ENCODE peak calls at places on chromosomes 3 and 15, in eight cellular contexts. Q is tibial artery; C is GM13976; E is GM20000; Z is IMR-90; S is stimulated activated CD4-positive, alpha-beta T cell treated with anti-CD3 and anti-CD28 coated beads, TNF-alpha, amount 100 ng/mL, for 4 hours; K is T-helper 1 cell; J is anterior cingulate cortex. M is an unnamed sample.

GRCh38 chr3:70056081-70056480 is 56.5 kb downstream of the SAMMSON start:
- DNase-seq in Q (no peak), C (no peak), E (no peak), Z (no peak), S (no peak), K (no peak), J (no peak), M (no peak)

GRCh38 chr3:12235691-12236090 is 53.2 kb upstream of the PPARG start:
- DNase-seq in Q (no peak), C (no peak), E (no peak), Z (peak), S (no peak), K (no peak), J (no peak), M (no peak)

GRCh38 chr15:98597666-98598065 is 50.7 kb upstream of the IGF1R start:
- DNase-seq in Q (no peak), C (no peak), E (no peak), Z (no peak), S (no peak), K (no peak), J (no peak), M (no peak)

GRCh38 chr3:189714991-189715961 is 84.1 kb downstream of the TP63 start:
- DNase-seq in Q (no peak), C (no peak), E (no peak), Z (peak), S (no peak), K (no peak), J (no peak), M (no peak)

GRCh38 chr15:60426870-60427528 is 29.2 kb upstream of the ANXA2 start:
- DNase-seq in Q (no peak), C (no peak), E (no peak), Z (peak), S (no peak), K (no peak), J (no peak), M (no peak)

GRCh38 chr3:47381317-47382157 is 716 bp downstream of the PTPN23 start:
- DNase-seq in Q (peak), C (peak), E (peak), Z (peak), S (peak), K (peak), J (peak), M (peak)

GRCh38 chr3:139117136-139117675 is 72.5 kb upstream of the PRR23C start:
- DNase-seq in Q (no peak), C (no peak), E (no peak), Z (peak), S (no peak), K (no peak), J (no peak), M (no peak)

GRCh38 chr3:150913174-150913922 is 8.1 kb upstream of the MINDY4B start:
- DNase-seq in Q (no peak), C (no peak), E (no peak), Z (no peak), S (no peak), K (no peak), J (no peak), M (no peak)

GRCh38 chr15:82183121-82184031 is 79.2 kb downstream of the EFL1 start:
- DNase-seq in Q (no peak), C (no peak), E (no peak), Z (peak), S (no peak), K (no peak), J (no peak), M (no peak)

GRCh38 chr3:9340450-9341009 is 22.3 kb upstream of the THUMPD3 start:
- DNase-seq in Q (no peak), C (no peak), E (no peak), Z (peak), S (no peak), K (no peak), J (no peak), M (no peak)

GRCh38 chr3:36457667-36458066 is 77.4 kb downstream of the STAC start:
- DNase-seq in Q (no peak), C (no peak), E (no peak), Z (no peak), S (no peak), K (no peak), J (no peak), M (no peak)

GRCh38 chr15:57379487-57379886 is 3.2 kb downstream of the CGNL1 start:
- DNase-seq in Q (no peak), C (no peak), E (no peak), Z (no peak), S (no peak), K (no peak), J (no peak), M (no peak)

GRCh38 chr3:193016437-193016887 is 98.8 kb upstream of the MB21D2 start:
- DNase-seq in Q (no peak), C (no peak), E (no peak), Z (no peak), S (no peak), K (no peak), J (no peak), M (no peak)

GRCh38 chr3:157310329-157311065 is 126.2 kb upstream of the PTX3 start:
- DNase-seq in Q (no peak), C (no peak), E (no peak), Z (no peak), S (no peak), K (no peak), J (no peak), M (no peak)

GRCh38 chr3:106172780-106173179 is 304.0 kb upstream of the CBLB start:
- DNase-seq in Q (no peak), C (peak), E (peak), Z (no peak), S (no peak), K (no peak), J (no peak), M (no peak)

GRCh38 chr15:69668963-69669362 is 216.3 kb downstream of the RPLP1 start:
- DNase-seq in Q (no peak), C (peak), E (peak), Z (no peak), S (no peak), K (no peak), J (no peak), M (no peak)

GRCh38 chr15:68389041-68389930 is 42.7 kb downstream of the ITGA11 start:
- DNase-seq in Q (no peak), C (no peak), E (no peak), Z (no peak), S (no peak), K (no peak), J (no peak), M (no peak)

GRCh38 chr15:100186366-100186765 is 155.4 kb downstream of the ADAMTS17 start:
- DNase-seq in Q (peak), C (no peak), E (no peak), Z (no peak), S (no peak), K (no peak), J (no peak), M (no peak)

GRCh38 chr15:70421197-70421482 is 323.4 kb upstream of the TLE3 start:
- DNase-seq in Q (no peak), C (no peak), E (no peak), Z (no peak), S (no peak), K (no peak), J (no peak), M (no peak)

GRCh38 chr15:23397779-23398178 is 43.2 kb downstream of the GOLGA8S start:
- DNase-seq in Q (peak), C (no peak), E (no peak), Z (no peak), S (no peak), K (no peak), J (no peak), M (no peak)

GRCh38 chr15:51184637-51185036 is 89.9 kb upstream of the TNFAIP8L3 start:
- DNase-seq in Q (no peak), C (no peak), E (no peak), Z (no peak), S (no peak), K (no peak), J (no peak), M (no peak)

GRCh38 chr3:183180105-183180763 is 17.7 kb upstream of the LAMP3 start:
- DNase-seq in Q (no peak), C (no peak), E (no peak), Z (no peak), S (no peak), K (no peak), J (no peak), M (no peak)

GRCh38 chr15:77026501-77027110 is 31.7 kb downstream of the PSTPIP1 start:
- DNase-seq in Q (peak), C (no peak), E (no peak), Z (no peak), S (no peak), K (peak), J (no peak), M (peak)

GRCh38 chr15:63752979-63753378 is 80.8 kb downstream of the HERC1 start:
- DNase-seq in Q (no peak), C (no peak), E (no peak), Z (no peak), S (no peak), K (no peak), J (no peak), M (no peak)

GRCh38 chr3:152156880-152157279 is 111.8 kb upstream of the MBNL1 start:
- DNase-seq in Q (no peak), C (peak), E (peak), Z (no peak), S (no peak), K (no peak), J (no peak), M (no peak)

GRCh38 chr3:53671192-53672021 is 174.8 kb downstream of the CHDH start:
- DNase-seq in Q (no peak), C (no peak), E (no peak), Z (no peak), S (no peak), K (no peak), J (no peak), M (no peak)

GRCh38 chr3:128226186-128226725 is 73.0 kb downstream of the EEFSEC start:
- DNase-seq in Q (no peak), C (no peak), E (no peak), Z (no peak), S (no peak), K (no peak), J (no peak), M (no peak)

GRCh38 chr3:171981271-171981605 is 58.1 kb upstream of the FNDC3B start:
- DNase-seq in Q (no peak), C (no peak), E (no peak), Z (no peak), S (no peak), K (no peak), J (no peak), M (no peak)

GRCh38 chr15:81747026-81747425 is 298.8 kb downstream of the MEX3B start:
- DNase-seq in Q (no peak), C (no peak), E (no peak), Z (no peak), S (no peak), K (no peak), J (no peak), M (no peak)

GRCh38 chr3:128814514-128815317 is 64.7 kb upstream of the ACAD9 start:
- DNase-seq in Q (no peak), C (no peak), E (no peak), Z (no peak), S (no peak), K (no peak), J (no peak), M (no peak)

GRCh38 chr15:69039516-69040225 is 25.2 kb downstream of the NOX5 start:
- DNase-seq in Q (no peak), C (no peak), E (no peak), Z (no peak), S (no peak), K (no peak), J (no peak), M (no peak)

GRCh38 chr3:77179762-77180161 is 139.9 kb downstream of the ROBO2 start:
- DNase-seq in Q (no peak), C (no peak), E (no peak), Z (no peak), S (no peak), K (no peak), J (no peak), M (no peak)

GRCh38 chr15:64954395-64954794 is 35.3 kb downstream of the SPG21 start:
- DNase-seq in Q (no peak), C (no peak), E (no peak), Z (no peak), S (no peak), K (no peak), J (no peak), M (no peak)

GRCh38 chr3:63279000-63279366 is 875 bp downstream of the SYNPR start:
- DNase-seq in Q (no peak), C (peak), E (peak), Z (no peak), S (no peak), K (no peak), J (no peak), M (no peak)

GRCh38 chr3:71753716-71754609 is at the start of gene GPR27:
- DNase-seq in Q (no peak), C (peak), E (peak), Z (peak), S (peak), K (no peak), J (no peak), M (no peak)

GRCh38 chr3:16464499-16465150 is 48.9 kb downstream of the RFTN1 start:
- DNase-seq in Q (no peak), C (no peak), E (no peak), Z (peak), S (no peak), K (no peak), J (no peak), M (no peak)

GRCh38 chr3:123576119-123576518 is 8.7 kb downstream of the HACD2 start:
- DNase-seq in Q (no peak), C (no peak), E (peak), Z (peak), S (no peak), K (no peak), J (no peak), M (no peak)

GRCh38 chr15:76764004-76764403 is 141.1 kb downstream of the SCAPER start:
- DNase-seq in Q (no peak), C (no peak), E (no peak), Z (no peak), S (no peak), K (no peak), J (no peak), M (no peak)

GRCh38 chr3:20769430-20769829 is 583.4 kb upstream of the SGO1 start:
- DNase-seq in Q (no peak), C (no peak), E (no peak), Z (no peak), S (no peak), K (no peak), J (no peak), M (no peak)

M was measured in tibial nerve.